ENCODE peak calls at places on chromosomes 16 and 17, in five cellular contexts. Q is activated CD4-positive, alpha-beta T cell treated with anti-CD3 and anti-CD28 coated beads for 24 hours; L is LoVo; B is Karpas-422; E is ACHN. U is an unnamed sample.

GRCh38 chr16:3059041-3059722 is 6.3 kb upstream of the IL32 start:
- DNase-seq in B (peak; percentile 93), L (peak; percentile 96), E (peak; percentile 91), Q (peak; percentile 75), U (peak; percentile 92)

GRCh38 chr16:69812213-69813014 is 50.3 kb downstream of the WWP2 start:
- DNase-seq in L (peak; percentile 11), B (no peak), E (no peak), Q (no peak), U (no peak)

GRCh38 chr16:28561557-28562187 is 8.0 kb downstream of the SGF29 start:
- DNase-seq in E (no peak), L (no peak), B (no peak), Q (no peak), U (no peak)

GRCh38 chr17:81160306-81160705 is 5.0 kb upstream of the PVALEF start:
- DNase-seq in E (no peak), Q (no peak), L (no peak), B (no peak), U (no peak)

GRCh38 chr17:17511971-17512858 is 16.0 kb upstream of the RASD1 start:
- DNase-seq in L (no peak), B (no peak), E (peak; percentile 94), Q (no peak), U (no peak)

GRCh38 chr16:73304008-73304814 is 256.3 kb upstream of the ZFHX3 start:
- DNase-seq in L (no peak), Q (no peak), E (no peak), B (no peak), U (no peak)

GRCh38 chr17:8925808-8926207 is 39.7 kb downstream of the PIK3R5 start:
- DNase-seq in B (no peak), Q (no peak), L (no peak), E (no peak), U (no peak)

GRCh38 chr17:16108858-16109257 is 106.5 kb downstream of the NCOR1 start:
- DNase-seq in Q (no peak), E (no peak), B (no peak), L (no peak), U (no peak)

GRCh38 chr17:74513987-74514631 is 17.2 kb downstream of the CD300LB start:
- DNase-seq in L (peak; percentile 7), Q (no peak), E (peak; percentile 56), B (peak; percentile 74), U (no peak)

GRCh38 chr16:77841275-77841640 is 52.9 kb downstream of the VAT1L start:
- DNase-seq in E (no peak), Q (no peak), L (no peak), B (no peak), U (no peak)

GRCh38 chr16:16988963-16989362 is 481.8 kb downstream of the XYLT1 start:
- DNase-seq in L (no peak), Q (no peak), E (no peak), B (no peak), U (no peak)

GRCh38 chr17:19347323-19348080 is 15.0 kb downstream of the B9D1 start:
- DNase-seq in L (no peak), Q (no peak), E (no peak), B (no peak), U (no peak)

GRCh38 chr17:6105608-6106007 is 35.4 kb downstream of the WSCD1 start:
- DNase-seq in Q (no peak), E (no peak), B (no peak), L (no peak), U (no peak)

GRCh38 chr16:82150569-82150968 is 19.5 kb downstream of the MPHOSPH6 start:
- DNase-seq in L (no peak), B (no peak), Q (no peak), E (no peak), U (no peak)

GRCh38 chr17:66347661-66348604 is 45.5 kb downstream of the PRKCA start:
- DNase-seq in L (peak; percentile 55), Q (no peak), E (peak; percentile 55), B (no peak), U (no peak)

GRCh38 chr16:49586466-49586865 is 212.9 kb downstream of the C16orf78 start:
- DNase-seq in B (no peak), E (no peak), L (no peak), Q (no peak), U (no peak)

GRCh38 chr17:14845562-14846335 is 419.4 kb downstream of the PMP22 start:
- DNase-seq in E (no peak), L (no peak), Q (no peak), B (no peak), U (no peak)

GRCh38 chr16:21097151-21097550 is 53.5 kb downstream of the DNAH3 start:
- DNase-seq in Q (no peak), E (peak; percentile 24), B (no peak), L (no peak), U (no peak)

GRCh38 chr17:47721725-47722124 is 11.3 kb upstream of the TBX21 start:
- DNase-seq in B (no peak), L (no peak), E (no peak), Q (no peak), U (no peak)

GRCh38 chr16:48537275-48537674 is 72.7 kb downstream of the N4BP1 start:
- DNase-seq in E (no peak), B (no peak), L (no peak), Q (no peak), U (no peak)

GRCh38 chr16:61098505-61098904 is 937.7 kb downstream of the CDH8 start:
- DNase-seq in E (no peak), B (no peak), L (no peak), Q (no peak), U (no peak)

GRCh38 chr16:81137754-81138153 is 41.6 kb upstream of the GCSH start:
- DNase-seq in L (no peak), B (peak; percentile 43), Q (no peak), E (no peak), U (no peak)

GRCh38 chr17:58533616-58534188 is 19.3 kb upstream of the MTMR4 start:
- DNase-seq in L (no peak), Q (no peak), E (no peak), B (no peak), U (no peak)

GRCh38 chr17:47879028-47879585 is 16.9 kb upstream of the SP2 start:
- DNase-seq in B (no peak), Q (no peak), E (no peak), L (no peak), U (no peak)

GRCh38 chr17:69567130-69567529 is 152.6 kb downstream of the MAP2K6 start:
- DNase-seq in E (no peak), B (no peak), L (no peak), Q (no peak), U (no peak)

GRCh38 chr16:64695684-64696083 is 426.2 kb downstream of the CDH11 start:
- DNase-seq in B (no peak), Q (no peak), L (no peak), E (no peak), U (no peak)

GRCh38 chr17:83189673-83190385 is 110.4 kb downstream of the METRNL start:
- DNase-seq in B (no peak), Q (no peak), E (no peak), L (no peak), U (no peak)

GRCh38 chr17:45222273-45222993 is 748 bp downstream of the FMNL1 start:
- DNase-seq in B (no peak), E (no peak), L (no peak), Q (no peak), U (no peak)

GRCh38 chr17:10738516-10739258 is 8.9 kb upstream of the TMEM220 start:
- DNase-seq in B (no peak), E (no peak), L (no peak), Q (no peak), U (no peak)

GRCh38 chr17:7440113-7440822 is 956 bp downstream of the FGF11 start:
- DNase-seq in Q (no peak), L (no peak), B (peak; percentile 68), E (peak; percentile 71), U (no peak)

GRCh38 chr16:19517424-19518089 is 4.3 kb downstream of the GDE1 start:
- DNase-seq in Q (no peak), L (peak; percentile 59), B (peak; percentile 14), E (no peak), U (no peak)

GRCh38 chr16:5736209-5736608 is 638.6 kb upstream of the EEF2KMT start:
- DNase-seq in Q (no peak), L (no peak), B (no peak), E (no peak), U (no peak)

GRCh38 chr16:86809458-86809955 is 231.2 kb downstream of the FOXL1 start:
- DNase-seq in Q (no peak), L (no peak), B (no peak), E (peak; percentile 29), U (no peak)

GRCh38 chr17:76997981-76998531 is 129.9 kb downstream of the MGAT5B start:
- DNase-seq in Q (peak; percentile 11), L (no peak), B (no peak), E (no peak), U (peak; percentile 31)

GRCh38 chr16:4855804-4856203 is 8.5 kb downstream of the UBN1 start:
- DNase-seq in Q (no peak), E (no peak), L (no peak), B (no peak), U (no peak)

GRCh38 chr17:73423159-73423715 is 111.4 kb upstream of the CDC42EP4 start:
- DNase-seq in B (no peak), Q (no peak), E (no peak), L (no peak), U (no peak)

U was measured in GM19239.